ENCODE peak calls at places on chromosomes 11 and 22, in four cellular contexts. I is K562, J is GM12878, P is HepG2. G is an unnamed sample.

GRCh38 chr11:112997829-112998228 is 36.6 kb downstream of the NCAM1 start:
- DNase-seq in I (no peak), J (no peak), P (no peak), G (no peak)

GRCh38 chr22:27851974-27852713 is 50.6 kb upstream of the MN1 start:
- DNase-seq in I (no peak), J (no peak), P (peak; percentile 52), G (no peak)

GRCh38 chr11:11572386-11572785 is 49.4 kb downstream of the GALNT18 start:
- DNase-seq in I (no peak), J (no peak), P (no peak), G (no peak)

GRCh38 chr11:117792992-117793391 is 4.0 kb downstream of the DSCAML1 start:
- DNase-seq in I (no peak), J (no peak), P (no peak), G (no peak)

GRCh38 chr11:26849009-26849408 is 127.1 kb upstream of the SLC5A12 start:
- DNase-seq in I (no peak), J (no peak), P (no peak), G (no peak)

GRCh38 chr11:16193897-16194381 is 162.4 kb downstream of the SOX6 start:
- DNase-seq in I (no peak), J (no peak), P (peak; percentile 50), G (no peak)

GRCh38 chr22:33851240-33851639 is 69.0 kb downstream of the LARGE1 start:
- DNase-seq in I (no peak), J (no peak), P (no peak), G (no peak)

GRCh38 chr11:128304666-128305485 is 282.5 kb downstream of the ETS1 start:
- DNase-seq in I (no peak), J (no peak), P (no peak), G (no peak)

GRCh38 chr11:45079943-45080719 is 66.3 kb upstream of the PRDM11 start:
- DNase-seq in I (no peak), J (no peak), P (no peak), G (no peak)

GRCh38 chr11:12086271-12087074 is 23.9 kb upstream of the MICAL2 start:
- DNase-seq in I (no peak), J (no peak), P (peak; percentile 37), G (no peak)

GRCh38 chr22:27207907-27208306 is 550.5 kb downstream of the MIAT start:
- DNase-seq in I (no peak), J (no peak), P (no peak), G (no peak)

GRCh38 chr11:93458286-93458685 is 84.9 kb downstream of the SMCO4 start:
- DNase-seq in I (no peak), J (no peak), P (no peak), G (no peak)

GRCh38 chr11:119434531-119435330 is 11.8 kb upstream of the THY1 start:
- DNase-seq in I (no peak), J (no peak), P (no peak), G (no peak)

GRCh38 chr11:123020968-123021367 is 39.3 kb upstream of the BSX start:
- DNase-seq in I (no peak), J (no peak), P (peak; percentile 43), G (peak; percentile 36)

GRCh38 chr11:67400942-67401494 is 640 bp downstream of the PPP1CA start:
- DNase-seq in I (no peak), J (no peak), P (no peak), G (no peak)

DNA sequence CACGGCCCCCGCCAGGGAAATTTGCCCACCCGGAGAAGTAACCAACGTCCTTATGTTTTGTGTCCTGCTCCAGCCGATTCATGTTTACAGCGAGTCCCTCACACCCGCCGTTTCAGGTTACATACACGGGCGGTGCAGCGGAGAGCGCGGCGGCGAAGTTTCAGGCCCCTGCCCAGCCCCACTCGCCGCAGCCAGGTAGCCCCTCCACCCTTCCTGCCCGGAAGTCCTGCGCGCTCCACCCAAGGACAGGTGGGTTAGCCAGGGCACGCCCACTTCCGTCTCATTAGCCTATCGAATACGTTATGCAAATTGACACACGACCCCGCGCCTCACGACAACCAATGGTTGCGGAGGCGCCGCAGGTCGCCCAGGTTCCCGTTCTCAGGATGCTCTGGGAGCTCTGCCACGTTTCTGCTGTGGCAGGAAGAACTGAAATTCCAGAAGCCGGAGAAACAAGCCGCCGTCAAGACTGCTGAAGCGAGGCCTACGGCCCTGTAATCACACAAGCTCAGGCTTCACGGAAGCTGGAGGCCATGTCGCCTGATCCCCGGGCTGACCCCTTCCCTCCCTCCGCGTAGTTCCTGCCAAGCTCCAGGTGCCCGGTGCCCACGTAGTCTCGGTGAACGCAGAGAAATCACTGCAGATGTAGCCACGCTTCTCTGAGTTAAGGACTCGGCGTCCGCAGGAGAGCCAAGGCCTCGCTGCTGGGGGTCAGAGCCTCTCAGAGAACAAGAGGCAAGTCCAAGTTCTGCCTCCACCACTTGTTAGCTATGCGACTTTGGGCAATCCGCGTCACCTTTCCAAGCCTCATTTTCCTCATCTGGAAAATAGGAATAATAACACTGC is 22.4 kb upstream of the MYH9 start:
- DNase-seq in I (peak; percentile 51), J (no peak), P (peak; percentile 97), G (peak; percentile 99)
- TF ChIP-seq CBFB in I (no peak), J (no peak), P (no peak), G (no peak)

DNA sequence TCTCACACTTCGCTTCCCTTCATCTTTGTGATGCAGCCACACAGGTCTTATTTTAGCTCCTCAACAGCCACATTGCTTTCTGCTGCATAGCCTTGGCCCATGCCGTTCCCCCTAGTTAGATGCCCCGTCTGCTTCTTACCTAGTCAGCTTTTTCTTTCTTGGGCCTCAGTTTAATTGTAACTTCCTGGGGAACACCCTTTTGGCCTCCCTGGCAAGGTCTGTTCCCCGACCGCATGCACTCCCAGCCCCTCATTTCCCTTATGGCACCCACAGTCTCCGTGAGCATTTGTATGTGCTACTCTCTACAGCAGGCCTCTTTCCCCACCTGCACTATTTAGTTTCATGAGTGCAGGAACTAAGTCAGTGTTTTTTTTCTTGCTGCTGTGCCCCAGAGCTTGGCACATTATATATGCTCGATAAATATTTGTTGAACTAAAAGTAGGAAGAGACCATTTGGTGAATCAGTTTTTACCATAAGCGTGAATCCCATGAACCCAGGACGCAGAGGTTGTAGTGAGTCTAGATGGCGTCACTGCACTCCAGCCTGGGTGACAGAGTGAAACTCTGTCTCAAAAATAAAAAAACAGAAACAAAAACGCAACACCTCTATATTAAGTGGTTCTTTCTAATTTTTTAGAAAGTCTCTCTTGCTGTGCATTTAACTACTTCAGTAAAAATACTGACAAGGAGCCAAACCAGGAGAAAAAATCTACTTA is 38.5 kb downstream of the TNRC6B start:
- DNase-seq in I (no peak), J (peak; percentile 58), P (no peak), G (no peak)
- TF ChIP-seq CBFB in I (no peak), J (no peak), P (no peak), G (no peak)

GRCh38 chr11:129533395-129533794 is 157.7 kb downstream of the BARX2 start:
- DNase-seq in I (no peak), J (no peak), P (no peak), G (no peak)

GRCh38 chr11:129528296-129528695 is 152.6 kb downstream of the BARX2 start:
- DNase-seq in I (no peak), J (no peak), P (no peak), G (no peak)

DNA sequence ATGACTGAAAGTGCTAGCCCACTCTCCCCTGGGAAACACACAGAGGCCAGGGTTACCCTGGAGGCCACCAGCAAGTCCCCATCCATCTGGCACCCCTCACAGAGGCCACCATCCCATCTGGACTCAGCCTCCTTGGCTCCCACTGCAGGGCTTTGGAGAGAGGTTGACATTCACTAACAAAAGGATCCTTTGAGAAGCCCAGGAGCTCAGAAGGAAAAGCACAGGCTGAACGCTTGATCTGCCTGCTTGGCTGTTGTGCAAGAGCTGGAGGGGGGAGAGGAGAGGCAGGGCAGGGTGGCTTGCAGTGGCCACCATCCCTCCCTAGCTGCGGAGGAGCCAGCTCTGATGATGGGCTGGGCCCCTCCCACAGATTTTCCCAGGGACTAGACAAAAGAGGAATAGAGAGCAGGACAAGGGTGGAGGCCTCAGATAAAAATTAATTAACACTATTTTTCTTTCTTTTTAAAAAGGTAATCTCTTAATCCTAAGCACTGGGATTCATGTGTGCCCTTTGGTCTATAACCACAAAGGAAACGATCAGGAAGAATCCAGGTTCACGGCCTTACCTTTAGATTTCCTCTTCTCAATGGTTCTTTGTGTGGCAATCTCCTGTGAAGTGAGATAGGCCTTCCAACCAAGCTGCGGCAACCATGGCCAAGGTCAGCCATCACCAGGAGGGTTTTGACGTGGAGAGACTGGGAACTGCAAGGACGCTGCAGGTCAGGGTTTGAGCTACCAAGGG is 154.7 kb downstream of the BARX2 start:
- DNase-seq in I (no peak), J (no peak), P (peak; percentile 86), G (no peak)
- TF ChIP-seq CBFB in I (no peak), J (no peak), P (no peak), G (no peak)

GRCh38 chr11:126265801-126266200 is 2.9 kb downstream of the SRPRA start:
- DNase-seq in I (no peak), J (no peak), P (no peak), G (no peak)

GRCh38 chr11:126263489-126263888 is 5.2 kb downstream of the SRPRA start:
- DNase-seq in I (no peak), J (no peak), P (no peak), G (no peak)

GRCh38 chr11:126267650-126268049 is 1.0 kb downstream of the SRPRA start:
- DNase-seq in I (peak; percentile 20), J (no peak), P (no peak), G (no peak)

GRCh38 chr11:126268708-126269579 is at the start of the genes FOXRED1 and SRPRA:
- DNase-seq in I (peak; percentile 99), J (peak; percentile 93), P (peak; percentile 96), G (peak; percentile 100)

GRCh38 chr11:126268361-126268707 is 361 bp downstream of the SRPRA start:
- DNase-seq in I (peak; percentile 69), J (no peak), P (no peak), G (no peak)
- TF ChIP-seq CBFB in I (no peak), J (no peak), P (no peak), G (no peak)

DNA sequence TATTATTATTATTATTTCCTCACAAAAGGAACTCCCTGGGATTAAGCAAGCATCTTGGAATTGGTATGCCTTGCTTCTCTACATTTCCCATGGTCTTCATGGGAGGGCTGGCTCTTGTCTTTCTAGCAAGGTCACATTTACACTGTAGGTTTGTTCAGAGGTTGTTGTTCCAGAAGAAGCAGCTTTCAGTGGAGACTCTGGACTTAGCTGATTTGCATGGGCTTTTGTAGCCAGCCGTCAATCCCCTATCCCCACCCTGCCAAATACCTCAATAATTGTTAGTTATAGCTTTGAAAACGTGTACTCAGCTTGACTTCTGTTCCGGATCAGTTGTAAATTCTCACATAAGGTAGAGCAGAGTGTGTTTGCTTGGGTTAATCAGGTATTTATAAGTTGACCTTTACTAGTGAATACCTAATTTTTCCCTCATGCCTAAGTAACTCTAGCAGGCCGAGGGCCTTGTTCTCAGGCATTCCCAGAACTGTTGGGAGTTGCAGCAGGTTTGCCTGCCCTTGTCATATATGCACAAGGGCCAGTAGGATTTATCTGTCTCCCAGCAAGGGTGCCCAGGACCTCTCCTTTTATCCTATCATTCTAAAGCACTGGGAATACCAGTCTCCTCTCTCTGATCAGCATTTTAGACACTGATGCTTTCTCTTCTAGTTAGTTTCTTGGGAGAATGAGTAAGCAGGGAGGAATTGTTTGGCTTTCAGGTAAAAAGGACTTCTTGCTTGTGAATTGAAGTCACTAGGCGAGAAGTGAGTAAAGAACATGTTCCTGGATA is 22.0 kb downstream of the STIM1 start:
- DNase-seq in I (no peak), J (no peak), P (peak; percentile 68), G (no peak)
- TF ChIP-seq CBFB in I (no peak), J (no peak), P (no peak), G (no peak)